ENCODE peak calls at places on chromosome 18, in five cellular contexts. T, X, I, D and Z are unnamed samples.
A peak's percentile ranks its signal among the peaks of the same experiment; 100 is the strongest.

GRCh38 chr18:45061359-45061758 is 380.7 kb downstream of the SETBP1 start:
- DNase-seq in T (no peak), X (no peak), D (no peak), I (no peak), Z (no peak)

GRCh38 chr18:79933765-79934164 is 17.7 kb downstream of the SLC66A2 start:
- DNase-seq in D (no peak), X (no peak), I (no peak), T (peak; percentile 81), Z (no peak)

GRCh38 chr18:3771121-3771971 is 321.4 kb downstream of the TGIF1 start:
- DNase-seq in X (peak; percentile 86), I (peak; percentile 91), T (peak; percentile 48), D (no peak), Z (peak; percentile 92)

GRCh38 chr18:59605633-59606192 is 91.5 kb downstream of the CCBE1 start:
- DNase-seq in X (no peak), T (no peak), I (no peak), D (no peak), Z (no peak)

GRCh38 chr18:35625232-35625631 is 43.7 kb downstream of the GALNT1 start:
- DNase-seq in X (no peak), D (no peak), T (no peak), I (no peak), Z (no peak)

GRCh38 chr18:55351220-55351619 is 236.8 kb downstream of the TCF4 start:
- DNase-seq in D (no peak), T (no peak), X (no peak), I (no peak), Z (no peak)

GRCh38 chr18:59802031-59802430 is 97.8 kb upstream of the PMAIP1 start:
- DNase-seq in I (no peak), X (no peak), T (no peak), D (peak; percentile 13), Z (no peak)

GRCh38 chr18:44700652-44701051 is 20.0 kb downstream of the SETBP1 start:
- DNase-seq in I (no peak), T (no peak), X (no peak), D (no peak), Z (no peak)

GRCh38 chr18:60404686-60405085 is 32.1 kb upstream of the MC4R start:
- DNase-seq in D (no peak), X (no peak), T (no peak), I (no peak), Z (no peak)

GRCh38 chr18:24204904-24205303 is 66.0 kb downstream of the CABYR start:
- DNase-seq in T (no peak), I (no peak), X (no peak), D (no peak), Z (no peak)

GRCh38 chr18:46642561-46642960 is 14.5 kb downstream of the LOXHD1 start:
- DNase-seq in T (no peak), D (no peak), I (no peak), X (no peak), Z (no peak)
- TF ChIP-seq RFX5 in T (no peak), D (no peak), I (no peak), X (no peak), Z (no peak)

DNA sequence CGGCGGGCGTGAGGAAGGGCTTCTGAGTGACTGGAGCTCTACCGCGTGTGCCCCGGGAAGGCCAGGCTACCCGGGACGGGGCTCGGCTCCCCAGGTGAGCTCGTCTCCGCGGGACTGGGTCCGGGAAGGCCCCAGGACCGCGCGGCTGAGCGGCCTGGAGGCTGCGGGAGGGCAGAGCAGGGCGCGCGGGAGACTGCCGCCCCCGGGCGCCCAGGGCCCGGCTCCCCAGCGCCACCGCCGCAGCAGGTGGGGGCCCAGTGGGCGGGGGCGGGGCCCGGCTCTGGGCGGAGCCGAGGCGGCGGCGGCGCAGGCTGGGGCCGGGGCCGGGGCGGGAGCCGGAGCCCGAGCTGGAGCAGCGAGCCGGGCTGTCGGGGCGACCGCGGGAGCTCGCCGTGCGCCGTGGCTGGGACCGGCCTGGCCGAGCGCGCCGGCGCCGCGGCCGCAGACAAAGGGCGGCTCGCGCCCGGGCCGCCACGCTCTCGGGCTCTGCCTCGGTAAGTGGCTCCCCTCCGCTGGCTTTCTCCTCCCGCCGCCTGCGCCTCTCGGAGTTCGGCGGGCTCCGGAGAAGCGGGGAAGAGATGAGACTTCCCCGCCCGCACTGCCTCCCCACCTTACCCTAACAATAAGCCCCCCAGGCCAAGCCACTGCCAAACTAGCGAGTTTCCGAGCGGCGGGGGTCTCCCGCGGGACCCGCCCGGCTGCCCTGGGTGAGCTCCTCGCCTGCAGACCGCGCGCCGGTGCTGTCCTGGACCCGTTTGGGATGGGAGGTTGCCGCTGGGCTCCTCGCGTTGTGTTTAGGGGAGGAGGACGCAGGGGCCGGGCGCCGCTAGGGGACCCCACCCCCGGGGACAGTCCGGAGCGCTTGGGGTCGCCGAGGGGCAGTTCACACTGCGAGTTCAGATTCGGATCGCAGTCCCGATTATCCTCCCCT is at the start of gene MAPK4:
- DNase-seq in I (no peak), T (no peak), X (peak; percentile 89), D (no peak), Z (peak; percentile 34)
- TF ChIP-seq REST in I (no peak), T (no peak), X (no peak), D (no peak), Z (no peak)

GRCh38 chr18:72208920-72209676 is 335.0 kb downstream of the CBLN2 start:
- DNase-seq in I (no peak), T (no peak), X (no peak), D (no peak), Z (no peak)
- TF ChIP-seq RFX5 in I (no peak), T (no peak), X (no peak), D (no peak), Z (no peak)

GRCh38 chr18:77177009-77177408 is 44.4 kb upstream of the MBP start:
- DNase-seq in X (no peak), D (no peak), I (peak; percentile 35), T (no peak), Z (no peak)
- TF ChIP-seq REST in X (no peak), D (no peak), I (no peak), T (no peak), Z (no peak)

DNA sequence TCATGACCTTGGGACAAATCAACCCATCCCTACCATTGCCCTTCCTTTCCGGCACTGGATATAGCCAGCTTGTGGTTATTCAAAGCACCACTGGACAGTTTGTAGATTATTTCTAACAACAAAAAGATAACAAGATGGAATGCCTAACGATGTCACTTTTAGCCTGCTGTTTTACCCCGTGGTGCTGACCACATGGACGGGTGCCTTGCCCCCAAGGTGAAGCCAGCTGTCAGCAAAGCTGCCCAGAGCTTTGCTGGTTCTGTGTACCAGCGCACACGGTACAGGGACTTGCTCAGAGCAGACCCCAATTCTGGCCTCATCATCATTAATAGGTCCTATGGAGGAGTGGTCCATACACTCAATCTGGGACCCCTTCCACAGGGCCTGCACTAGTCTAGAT is 118.2 kb downstream of the MTCL1 start:
- DNase-seq in X (no peak), I (no peak), D (no peak), T (no peak), Z (no peak)
- TF ChIP-seq RFX5 in X (no peak), I (no peak), D (no peak), T (no peak), Z (no peak)

GRCh38 chr18:634551-635045 is 22.9 kb upstream of the TYMS start:
- DNase-seq in D (no peak), X (no peak), T (no peak), I (no peak), Z (no peak)

GRCh38 chr18:623760-624620 is 27.2 kb downstream of the CLUL1 start:
- DNase-seq in D (no peak), I (peak; percentile 73), T (peak; percentile 62), X (peak; percentile 59), Z (peak; percentile 65)

GRCh38 chr18:631560-631959 is 25.9 kb upstream of the TYMS start:
- DNase-seq in D (no peak), I (no peak), T (no peak), X (no peak), Z (no peak)

GRCh38 chr18:627211-627610 is 30.2 kb upstream of the TYMS start:
- DNase-seq in X (no peak), D (no peak), T (no peak), I (no peak), Z (no peak)

DNA sequence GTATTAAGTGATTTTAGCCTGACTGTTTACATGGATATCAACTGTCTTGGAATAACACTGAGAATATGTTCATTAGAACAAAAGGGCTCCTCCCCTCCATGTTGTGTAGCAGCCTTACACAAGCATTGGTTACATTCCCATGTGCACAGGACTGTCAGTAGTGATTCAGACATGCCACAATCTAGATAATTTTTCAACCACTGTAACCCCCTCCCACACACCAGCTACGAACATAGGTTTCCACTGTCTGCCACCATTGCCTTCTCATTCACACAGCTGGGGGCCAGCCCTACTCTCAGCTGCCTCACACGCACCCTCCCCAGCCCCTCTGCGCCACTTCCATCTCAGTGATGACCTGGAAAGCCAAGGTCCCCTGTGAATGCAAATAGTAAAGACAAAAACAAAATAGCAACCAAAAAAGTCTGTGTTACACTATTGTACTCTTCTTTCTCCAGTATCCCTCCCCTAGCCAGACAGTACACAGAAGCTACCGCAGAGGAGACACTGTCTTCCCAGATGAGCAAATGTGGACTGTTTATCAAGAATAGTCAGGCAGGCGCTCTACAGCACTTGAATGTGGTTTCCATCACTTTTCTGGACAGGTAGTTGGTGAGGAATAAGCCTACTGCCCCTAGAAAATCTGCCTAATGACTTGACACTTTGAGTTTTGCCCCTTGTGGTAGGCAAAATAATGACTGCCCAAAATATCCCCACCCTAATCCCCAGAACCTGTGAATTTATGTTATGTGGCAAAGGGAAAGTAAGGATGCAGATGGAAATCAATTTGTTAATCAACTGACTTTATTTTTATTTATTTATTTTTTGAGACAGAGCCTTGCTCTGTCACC is 27.9 kb upstream of the TYMS start:
- DNase-seq in D (no peak), T (no peak), I (no peak), X (no peak), Z (no peak)
- TF ChIP-seq REST in D (no peak), T (no peak), I (no peak), X (no peak), Z (no peak)

DNA sequence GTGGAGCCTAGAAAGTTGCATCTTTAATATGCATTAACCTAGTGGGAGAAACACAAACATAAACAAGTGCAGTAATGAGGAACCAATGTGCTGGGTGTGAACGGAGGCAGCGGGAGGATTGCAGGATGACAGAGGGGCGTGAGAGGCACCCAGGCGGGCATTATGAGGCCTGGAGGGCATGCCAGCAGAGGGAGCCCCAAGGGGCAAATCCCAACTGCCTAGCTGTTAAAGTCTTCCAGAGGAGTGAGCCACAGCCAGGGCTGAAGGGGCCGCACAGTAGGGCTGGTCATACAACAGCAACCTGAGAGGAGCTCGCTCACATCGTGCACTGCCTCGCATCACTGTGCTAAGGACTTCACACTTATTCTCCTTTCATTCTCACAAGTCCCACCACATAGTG is 13.3 kb upstream of the PRELID3A start:
- DNase-seq in X (no peak), I (peak; percentile 26), T (no peak), D (no peak), Z (no peak)
- TF ChIP-seq RFX5 in X (no peak), I (no peak), T (no peak), D (no peak), Z (no peak)